ENCODE peak calls at places on chromosome 11, in ten cellular contexts. One of them, this sample, is unnamed.

GRCh38 chr11:124839972-124840621 is 25.1 kb upstream of the ROBO3 start:
- DNase-seq in fibroblast of pulmonary artery: no peak
- DNase-seq in Calu3: no peak
- DNase-seq in fibroblast of the aortic adventitia: no peak
- DNase-seq in choroid plexus epithelial cell: no peak
- DNase-seq in bronchial epithelial cell: no peak
- DNase-seq in GM06990: no peak
- DNase-seq in fibroblast of lung: no peak
- DNase-seq in mucosa of descending colon: no peak
- DNase-seq in GM20000: no peak
- DNase-seq in this sample: no peak

GRCh38 chr11:125968363-125968762 is 22.5 kb downstream of the VSIG10L2 start:
- DNase-seq in fibroblast of pulmonary artery: no peak
- DNase-seq in Calu3: no peak
- DNase-seq in fibroblast of the aortic adventitia: no peak
- DNase-seq in choroid plexus epithelial cell: no peak
- DNase-seq in bronchial epithelial cell: peak
- DNase-seq in GM06990: no peak
- DNase-seq in fibroblast of lung: peak
- DNase-seq in mucosa of descending colon: no peak
- DNase-seq in GM20000: no peak
- DNase-seq in this sample: no peak

GRCh38 chr11:32088117-32088941 is 2.5 kb upstream of the RCN1 start:
- DNase-seq in fibroblast of pulmonary artery: peak
- DNase-seq in Calu3: peak
- DNase-seq in fibroblast of the aortic adventitia: peak
- DNase-seq in choroid plexus epithelial cell: peak
- DNase-seq in bronchial epithelial cell: peak
- DNase-seq in GM06990: no peak
- DNase-seq in fibroblast of lung: peak
- DNase-seq in mucosa of descending colon: no peak
- DNase-seq in GM20000: peak
- DNase-seq in this sample: no peak

GRCh38 chr11:77093987-77094840 is 8.4 kb upstream of the OMP start:
- DNase-seq in fibroblast of pulmonary artery: no peak
- DNase-seq in Calu3: no peak
- DNase-seq in fibroblast of the aortic adventitia: peak
- DNase-seq in choroid plexus epithelial cell: no peak
- DNase-seq in bronchial epithelial cell: no peak
- DNase-seq in GM06990: no peak
- DNase-seq in fibroblast of lung: no peak
- DNase-seq in mucosa of descending colon: peak
- DNase-seq in GM20000: no peak
- DNase-seq in this sample: no peak

GRCh38 chr11:123519055-123519796 is 89.2 kb downstream of the GRAMD1B start:
- DNase-seq in fibroblast of pulmonary artery: peak
- DNase-seq in Calu3: no peak
- DNase-seq in fibroblast of the aortic adventitia: peak
- DNase-seq in choroid plexus epithelial cell: no peak
- DNase-seq in bronchial epithelial cell: peak
- DNase-seq in GM06990: no peak
- DNase-seq in fibroblast of lung: no peak
- DNase-seq in mucosa of descending colon: no peak
- DNase-seq in GM20000: no peak
- DNase-seq in this sample: no peak

GRCh38 chr11:8201524-8202365 is 32.9 kb upstream of the RIC3 start:
- DNase-seq in fibroblast of pulmonary artery: no peak
- DNase-seq in Calu3: no peak
- DNase-seq in fibroblast of the aortic adventitia: no peak
- DNase-seq in choroid plexus epithelial cell: no peak
- DNase-seq in bronchial epithelial cell: no peak
- DNase-seq in GM06990: no peak
- DNase-seq in fibroblast of lung: no peak
- DNase-seq in mucosa of descending colon: no peak
- DNase-seq in GM20000: peak
- DNase-seq in this sample: peak

GRCh38 chr11:6574816-6575715 is 28.4 kb downstream of the RRP8 start:
- DNase-seq in fibroblast of pulmonary artery: no peak
- DNase-seq in Calu3: no peak
- DNase-seq in fibroblast of the aortic adventitia: no peak
- DNase-seq in choroid plexus epithelial cell: no peak
- DNase-seq in bronchial epithelial cell: no peak
- DNase-seq in GM06990: no peak
- DNase-seq in fibroblast of lung: no peak
- DNase-seq in mucosa of descending colon: no peak
- DNase-seq in GM20000: no peak
- DNase-seq in this sample: no peak

GRCh38 chr11:112837162-112837826 is 123.9 kb upstream of the NCAM1 start:
- DNase-seq in fibroblast of pulmonary artery: no peak
- DNase-seq in Calu3: no peak
- DNase-seq in fibroblast of the aortic adventitia: no peak
- DNase-seq in choroid plexus epithelial cell: peak
- DNase-seq in bronchial epithelial cell: no peak
- DNase-seq in GM06990: no peak
- DNase-seq in fibroblast of lung: no peak
- DNase-seq in mucosa of descending colon: no peak
- DNase-seq in GM20000: no peak
- DNase-seq in this sample: no peak

GRCh38 chr11:109733245-109733644 is 311.3 kb downstream of the C11orf87 start:
- DNase-seq in fibroblast of pulmonary artery: peak
- DNase-seq in Calu3: no peak
- DNase-seq in fibroblast of the aortic adventitia: peak
- DNase-seq in choroid plexus epithelial cell: peak
- DNase-seq in bronchial epithelial cell: peak
- DNase-seq in GM06990: no peak
- DNase-seq in fibroblast of lung: peak
- DNase-seq in mucosa of descending colon: no peak
- DNase-seq in GM20000: no peak
- DNase-seq in this sample: no peak

GRCh38 chr11:11373934-11374333 is 20.9 kb upstream of the CSNK2A3 start:
- DNase-seq in fibroblast of pulmonary artery: no peak
- DNase-seq in Calu3: no peak
- DNase-seq in fibroblast of the aortic adventitia: no peak
- DNase-seq in choroid plexus epithelial cell: no peak
- DNase-seq in bronchial epithelial cell: no peak
- DNase-seq in GM06990: no peak
- DNase-seq in fibroblast of lung: no peak
- DNase-seq in mucosa of descending colon: no peak
- DNase-seq in GM20000: no peak
- DNase-seq in this sample: no peak

GRCh38 chr11:69398529-69399492 is 82.7 kb upstream of the LINC01488 start:
- DNase-seq in fibroblast of pulmonary artery: no peak
- DNase-seq in Calu3: no peak
- DNase-seq in fibroblast of the aortic adventitia: no peak
- DNase-seq in choroid plexus epithelial cell: peak
- DNase-seq in bronchial epithelial cell: peak
- DNase-seq in GM06990: no peak
- DNase-seq in fibroblast of lung: peak
- DNase-seq in mucosa of descending colon: no peak
- DNase-seq in GM20000: no peak
- DNase-seq in this sample: no peak

GRCh38 chr11:35390737-35391682 is 28.3 kb downstream of the SLC1A2 start:
- DNase-seq in fibroblast of pulmonary artery: peak
- DNase-seq in Calu3: peak
- DNase-seq in fibroblast of the aortic adventitia: peak
- DNase-seq in choroid plexus epithelial cell: peak
- DNase-seq in bronchial epithelial cell: peak
- DNase-seq in GM06990: peak
- DNase-seq in fibroblast of lung: peak
- DNase-seq in mucosa of descending colon: peak
- DNase-seq in GM20000: peak
- DNase-seq in this sample: no peak

GRCh38 chr11:35237860-35238715 is 99.1 kb downstream of the CD44 start:
- DNase-seq in fibroblast of pulmonary artery: peak
- DNase-seq in Calu3: peak
- DNase-seq in fibroblast of the aortic adventitia: no peak
- DNase-seq in choroid plexus epithelial cell: peak
- DNase-seq in bronchial epithelial cell: peak
- DNase-seq in GM06990: no peak
- DNase-seq in fibroblast of lung: peak
- DNase-seq in mucosa of descending colon: no peak
- DNase-seq in GM20000: peak
- DNase-seq in this sample: no peak

GRCh38 chr11:18173225-18173866 is 709 bp downstream of the MRGPRX4 start:
- DNase-seq in fibroblast of pulmonary artery: no peak
- DNase-seq in Calu3: no peak
- DNase-seq in fibroblast of the aortic adventitia: no peak
- DNase-seq in choroid plexus epithelial cell: no peak
- DNase-seq in bronchial epithelial cell: no peak
- DNase-seq in GM06990: no peak
- DNase-seq in fibroblast of lung: no peak
- DNase-seq in mucosa of descending colon: no peak
- DNase-seq in GM20000: no peak
- DNase-seq in this sample: no peak

GRCh38 chr11:36216061-36216615 is 73.1 kb downstream of the COMMD9 start:
- DNase-seq in fibroblast of pulmonary artery: no peak
- DNase-seq in Calu3: no peak
- DNase-seq in fibroblast of the aortic adventitia: no peak
- DNase-seq in choroid plexus epithelial cell: no peak
- DNase-seq in bronchial epithelial cell: no peak
- DNase-seq in GM06990: no peak
- DNase-seq in fibroblast of lung: no peak
- DNase-seq in mucosa of descending colon: no peak
- DNase-seq in GM20000: no peak
- DNase-seq in this sample: no peak

GRCh38 chr11:108565653-108566052 is 27.9 kb downstream of the EXPH5 start:
- DNase-seq in fibroblast of pulmonary artery: no peak
- DNase-seq in Calu3: no peak
- DNase-seq in fibroblast of the aortic adventitia: no peak
- DNase-seq in choroid plexus epithelial cell: no peak
- DNase-seq in bronchial epithelial cell: no peak
- DNase-seq in GM06990: no peak
- DNase-seq in fibroblast of lung: no peak
- DNase-seq in mucosa of descending colon: no peak
- DNase-seq in GM20000: no peak
- DNase-seq in this sample: no peak

GRCh38 chr11:46351606-46352005 is 4.3 kb downstream of the DGKZ start:
- DNase-seq in fibroblast of pulmonary artery: no peak
- DNase-seq in Calu3: no peak
- DNase-seq in fibroblast of the aortic adventitia: no peak
- DNase-seq in choroid plexus epithelial cell: no peak
- DNase-seq in bronchial epithelial cell: no peak
- DNase-seq in GM06990: no peak
- DNase-seq in fibroblast of lung: no peak
- DNase-seq in mucosa of descending colon: no peak
- DNase-seq in GM20000: no peak
- DNase-seq in this sample: no peak

GRCh38 chr11:130652671-130653335 is 204.4 kb downstream of the ADAMTS15 start:
- DNase-seq in fibroblast of pulmonary artery: peak
- DNase-seq in Calu3: no peak
- DNase-seq in fibroblast of the aortic adventitia: peak
- DNase-seq in choroid plexus epithelial cell: peak
- DNase-seq in bronchial epithelial cell: peak
- DNase-seq in GM06990: no peak
- DNase-seq in fibroblast of lung: peak
- DNase-seq in mucosa of descending colon: no peak
- DNase-seq in GM20000: no peak
- DNase-seq in this sample: no peak

DNA sequence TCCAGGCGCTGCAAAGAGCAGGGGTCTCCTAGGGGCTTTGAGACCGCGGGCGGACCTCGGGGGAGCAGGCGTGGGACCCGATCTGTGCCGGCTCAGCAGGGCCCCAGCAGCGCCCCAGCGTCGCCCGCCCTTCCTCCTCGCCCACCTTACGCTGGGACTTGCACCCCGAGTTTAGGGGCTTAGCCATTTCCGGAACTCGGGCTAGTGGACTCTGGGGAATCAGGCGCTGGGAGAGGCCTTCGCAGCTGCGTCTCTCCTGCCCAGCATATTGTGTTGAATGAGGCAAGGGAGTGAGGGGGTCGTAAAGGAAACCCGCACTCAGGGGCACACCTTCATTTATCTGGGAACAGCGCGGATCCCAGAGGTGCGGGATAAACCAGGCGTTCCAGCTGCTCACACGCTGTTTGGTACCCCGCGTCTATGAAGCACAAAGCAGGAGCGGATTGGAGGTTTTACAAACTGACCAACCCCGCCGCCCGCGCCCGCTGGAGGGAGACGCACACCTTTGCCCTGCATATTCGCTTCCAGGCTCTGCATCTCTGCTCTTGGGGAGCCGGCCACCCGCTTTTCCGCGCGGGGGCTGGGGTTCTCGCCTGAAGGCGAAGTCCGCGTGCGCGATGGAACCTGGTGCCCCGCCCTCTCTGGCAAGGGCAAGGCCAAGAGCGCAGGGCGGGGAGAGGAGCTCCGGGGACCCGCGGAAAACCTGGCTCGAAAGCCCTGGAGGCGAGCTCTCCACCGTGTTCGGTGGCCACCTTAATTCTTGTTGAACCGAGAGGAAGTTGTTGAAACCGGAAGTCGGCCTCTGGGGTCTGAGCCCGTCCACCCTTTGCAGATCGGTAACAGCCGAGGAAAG is 6.7 kb upstream of the ALX4 start:
- DNase-seq in fibroblast of pulmonary artery: no peak
- DNase-seq in Calu3: no peak
- DNase-seq in fibroblast of the aortic adventitia: no peak
- DNase-seq in choroid plexus epithelial cell: no peak
- DNase-seq in bronchial epithelial cell: no peak
- DNase-seq in GM06990: no peak
- DNase-seq in fibroblast of lung: no peak
- DNase-seq in mucosa of descending colon: no peak
- DNase-seq in GM20000: peak
- DNase-seq in this sample: no peak
- TF ChIP-seq CTCF in fibroblast of pulmonary artery: no peak
- TF ChIP-seq CTCF in Calu3: no peak
- TF ChIP-seq CTCF in fibroblast of the aortic adventitia: peak
- TF ChIP-seq CTCF in choroid plexus epithelial cell: no peak
- TF ChIP-seq CTCF in bronchial epithelial cell: no peak
- TF ChIP-seq CTCF in GM06990: no peak
- TF ChIP-seq CTCF in fibroblast of lung: no peak
- TF ChIP-seq CTCF in mucosa of descending colon: no peak
- TF ChIP-seq CTCF in GM20000: no peak
- TF ChIP-seq CTCF in this sample: no peak

GRCh38 chr11:61384271-61385242 is 7.8 kb upstream of the TMEM216 start:
- DNase-seq in fibroblast of pulmonary artery: peak
- DNase-seq in Calu3: no peak
- DNase-seq in fibroblast of the aortic adventitia: peak
- DNase-seq in choroid plexus epithelial cell: peak
- DNase-seq in bronchial epithelial cell: peak
- DNase-seq in GM06990: no peak
- DNase-seq in fibroblast of lung: peak
- DNase-seq in mucosa of descending colon: no peak
- DNase-seq in GM20000: no peak
- DNase-seq in this sample: no peak
- TF ChIP-seq CTCF in fibroblast of pulmonary artery: peak
- TF ChIP-seq CTCF in Calu3: no peak
- TF ChIP-seq CTCF in fibroblast of the aortic adventitia: peak
- TF ChIP-seq CTCF in choroid plexus epithelial cell: peak
- TF ChIP-seq CTCF in bronchial epithelial cell: peak
- TF ChIP-seq CTCF in GM06990: peak
- TF ChIP-seq CTCF in fibroblast of lung: peak
- TF ChIP-seq CTCF in mucosa of descending colon: no peak
- TF ChIP-seq CTCF in GM20000: no peak
- TF ChIP-seq CTCF in this sample: no peak

GRCh38 chr11:97557399-97557798 is 1167.6 kb downstream of the JRKL start:
- DNase-seq in fibroblast of pulmonary artery: peak
- DNase-seq in Calu3: no peak
- DNase-seq in fibroblast of the aortic adventitia: no peak
- DNase-seq in choroid plexus epithelial cell: peak
- DNase-seq in bronchial epithelial cell: peak
- DNase-seq in GM06990: no peak
- DNase-seq in fibroblast of lung: no peak
- DNase-seq in mucosa of descending colon: no peak
- DNase-seq in GM20000: no peak
- DNase-seq in this sample: no peak
- TF ChIP-seq CTCF in fibroblast of pulmonary artery: peak
- TF ChIP-seq CTCF in Calu3: no peak
- TF ChIP-seq CTCF in fibroblast of the aortic adventitia: no peak
- TF ChIP-seq CTCF in choroid plexus epithelial cell: peak
- TF ChIP-seq CTCF in bronchial epithelial cell: no peak
- TF ChIP-seq CTCF in GM06990: no peak
- TF ChIP-seq CTCF in fibroblast of lung: peak
- TF ChIP-seq CTCF in mucosa of descending colon: no peak
- TF ChIP-seq CTCF in GM20000: no peak
- TF ChIP-seq CTCF in this sample: no peak

GRCh38 chr11:43270468-43270867 is 41.3 kb upstream of the API5 start:
- DNase-seq in fibroblast of pulmonary artery: no peak
- DNase-seq in Calu3: no peak
- DNase-seq in fibroblast of the aortic adventitia: no peak
- DNase-seq in choroid plexus epithelial cell: no peak
- DNase-seq in bronchial epithelial cell: no peak
- DNase-seq in GM06990: no peak
- DNase-seq in fibroblast of lung: no peak
- DNase-seq in mucosa of descending colon: no peak
- DNase-seq in GM20000: no peak
- DNase-seq in this sample: no peak
- TF ChIP-seq CTCF in fibroblast of pulmonary artery: no peak
- TF ChIP-seq CTCF in Calu3: no peak
- TF ChIP-seq CTCF in fibroblast of the aortic adventitia: no peak
- TF ChIP-seq CTCF in choroid plexus epithelial cell: no peak
- TF ChIP-seq CTCF in bronchial epithelial cell: no peak
- TF ChIP-seq CTCF in GM06990: no peak
- TF ChIP-seq CTCF in fibroblast of lung: no peak
- TF ChIP-seq CTCF in mucosa of descending colon: no peak
- TF ChIP-seq CTCF in GM20000: no peak
- TF ChIP-seq CTCF in this sample: no peak